ENCODE peak calls at places on chromosome X, in nine cellular contexts. I is hepatocyte; Y is stimulated activated CD4-positive, alpha-beta T cell treated with anti-CD3 and anti-CD28 coated beads, TNF-alpha, amount 100 ng/mL, for 48 hours; E is GM10248; K is psoas muscle; L is pancreas; B is NCI-H2081; C is endothelial cell; Z is activated CD8-positive, alpha-beta memory T cell treated with anti-CD3 and anti-CD28 coated beads for 24 hours. F is an unnamed sample.

GRCh38 chrX:104420907-104421306 is 145.1 kb upstream of the IL1RAPL2 start:
- DNase-seq in I (no peak), Y (no peak), E (no peak), K (no peak), L (no peak), B (no peak), C (no peak), Z (no peak), F (no peak)

GRCh38 chrX:85998954-85999353 is 48.4 kb downstream of the CHM start:
- DNase-seq in I (no peak), Y (no peak), E (no peak), K (no peak), L (no peak), B (no peak), C (no peak), Z (no peak), F (no peak)

GRCh38 chrX:3576886-3577516 is 136.4 kb downstream of the PRKX start:
- DNase-seq in I (no peak), Y (no peak), E (no peak), K (no peak), L (no peak), B (no peak), C (no peak), Z (no peak), F (no peak)

GRCh38 chrX:25130619-25131018 is 114.9 kb upstream of the ARX start:
- DNase-seq in I (no peak), Y (no peak), E (no peak), K (no peak), L (no peak), B (no peak), C (no peak), Z (no peak), F (no peak)

GRCh38 chrX:68461541-68461940 is 28.2 kb upstream of the OPHN1 start:
- DNase-seq in I (no peak), Y (no peak), E (no peak), K (no peak), L (no peak), B (no peak), C (no peak), Z (no peak), F (no peak)

GRCh38 chrX:153794897-153795816 is 689 bp downstream of the SSR4 start:
- DNase-seq in I (no peak), Y (no peak), E (no peak), K (peak), L (peak), B (no peak), C (no peak), Z (no peak), F (no peak)

GRCh38 chrX:47751670-47752069 is 85.0 kb upstream of the ZNF81 start:
- DNase-seq in I (peak), Y (no peak), E (no peak), K (no peak), L (peak), B (peak), C (peak), Z (peak), F (no peak)

GRCh38 chrX:20399728-20400414 is 133.2 kb upstream of the RPS6KA3 start:
- DNase-seq in I (no peak), Y (no peak), E (no peak), K (no peak), L (no peak), B (no peak), C (no peak), Z (no peak), F (no peak)

GRCh38 chrX:108309144-108309543 is 129.1 kb downstream of the COL4A6 start:
- DNase-seq in I (peak), Y (no peak), E (no peak), K (no peak), L (no peak), B (no peak), C (no peak), Z (no peak), F (no peak)